ENCODE peak calls at places on chromosomes 16 and 17, in ten cellular contexts. M, P, K, H, E, I, O, J, Z and C are unnamed samples.

GRCh38 chr17:37047631-37048104 is 98.9 kb downstream of the AATF start:
- DNase-seq in J (peak; percentile 89), E (peak; percentile 80), O (peak; percentile 62), Z (no peak), K (peak; percentile 61), I (peak; percentile 94), M (peak; percentile 33), P (peak; percentile 77), H (no peak), C (peak; percentile 89)

GRCh38 chr17:15482476-15482875 is 15.1 kb upstream of the CDRT4 start:
- DNase-seq in O (no peak), I (no peak), J (no peak), P (no peak), E (no peak), K (no peak), M (no peak), H (no peak), Z (no peak), C (no peak)

GRCh38 chr16:4679854-4680636 is 13.3 kb upstream of the NUDT16L1 start:
- DNase-seq in E (no peak), K (peak; percentile 49), Z (no peak), M (no peak), I (no peak), P (no peak), J (peak; percentile 91), H (no peak), O (no peak), C (peak; percentile 94)

GRCh38 chr16:3147757-3148104 is 12.9 kb downstream of the ZNF213 start:
- DNase-seq in I (no peak), E (no peak), M (no peak), H (no peak), O (no peak), J (no peak), Z (no peak), P (no peak), K (no peak), C (no peak)

GRCh38 chr17:74825952-74826713 is 33.6 kb downstream of the GRIN2C start:
- DNase-seq in I (no peak), K (no peak), J (no peak), M (no peak), Z (no peak), E (peak; percentile 52), O (no peak), H (no peak), P (no peak), C (no peak)

GRCh38 chr16:85765273-85765672 is 14.4 kb upstream of the C16orf74 start:
- DNase-seq in M (no peak), O (no peak), H (no peak), K (no peak), J (no peak), Z (no peak), I (no peak), E (no peak), P (no peak), C (no peak)

GRCh38 chr16:72247821-72248253 is 75.9 kb upstream of the PMFBP1 start:
- DNase-seq in P (peak; percentile 74), Z (no peak), H (no peak), J (peak; percentile 83), E (no peak), I (no peak), K (peak; percentile 36), O (no peak), M (no peak), C (no peak)

GRCh38 chr16:2913603-2914002 is 1.9 kb downstream of the FLYWCH1 start:
- DNase-seq in E (no peak), J (no peak), K (no peak), Z (no peak), P (no peak), O (no peak), M (no peak), H (no peak), I (no peak), C (no peak)

GRCh38 chr17:65099941-65100315 is 37.2 kb upstream of the RGS9 start:
- DNase-seq in M (no peak), J (peak; percentile 93), O (peak; percentile 59), P (peak; percentile 69), I (peak; percentile 51), H (no peak), K (peak; percentile 92), Z (no peak), E (peak; percentile 90), C (no peak)

GRCh38 chr17:65049085-65049756 is 7.3 kb downstream of the GNA13 start:
- DNase-seq in O (no peak), E (no peak), P (no peak), I (no peak), K (no peak), H (no peak), Z (no peak), M (no peak), J (no peak), C (no peak)

GRCh38 chr17:50238594-50239287 is 35.5 kb upstream of the TMEM92 start:
- DNase-seq in E (no peak), H (no peak), M (no peak), O (no peak), J (peak; percentile 42), K (no peak), Z (no peak), P (no peak), I (no peak), C (no peak)

GRCh38 chr17:19538095-19539039 is 4.7 kb downstream of the SLC47A1 start:
- DNase-seq in H (no peak), E (no peak), Z (no peak), K (no peak), J (no peak), O (no peak), P (no peak), I (no peak), M (no peak), C (no peak)